ENCODE peak calls at places on chromosomes 16 and 17, in seven cellular contexts. O is ovary, A is AG10803, M is foreskin fibroblast, U is K562, G is right atrium auricular region, E is neural progenitor cell. Y is an unnamed sample.

GRCh38 chr17:13153036-13153435 is 135.2 kb upstream of the ELAC2 start:
- DNase-seq in M (no peak), O (no peak), E (no peak), U (no peak), A (peak), G (no peak), Y (no peak)

GRCh38 chr16:73056911-73057310 is 9.0 kb upstream of the ZFHX3 start:
- DNase-seq in U (no peak), G (no peak), E (no peak), O (no peak), M (no peak), A (no peak), Y (no peak)

GRCh38 chr17:77300016-77300686 is 159.4 kb downstream of the SEC14L1 start:
- DNase-seq in M (no peak), O (no peak), U (no peak), A (no peak), E (no peak), G (no peak), Y (no peak)

GRCh38 chr16:28098171-28098958 is 34.9 kb upstream of the GSG1L start:
- DNase-seq in A (no peak), U (no peak), E (no peak), O (peak), G (no peak), M (no peak), Y (no peak)

GRCh38 chr16:3998793-3999478 is 117.3 kb downstream of the ADCY9 start:
- DNase-seq in E (no peak), G (peak), U (no peak), M (peak), A (peak), O (peak), Y (peak)

GRCh38 chr16:4529085-4530060 is 9.2 kb downstream of the CDIP1 start:
- DNase-seq in G (no peak), E (peak), M (no peak), O (no peak), A (no peak), U (no peak), Y (no peak)

GRCh38 chr17:60545465-60546191 is 19.6 kb upstream of the APPBP2 start:
- DNase-seq in E (no peak), A (no peak), G (no peak), O (no peak), U (no peak), M (no peak), Y (no peak)

GRCh38 chr17:19336938-19337711 is 25.4 kb downstream of the B9D1 start:
- DNase-seq in O (peak), A (no peak), M (no peak), G (peak), E (peak), U (no peak), Y (no peak)

GRCh38 chr17:79479876-79480275 is 131.0 kb downstream of the RBFOX3 start:
- DNase-seq in M (no peak), O (no peak), U (no peak), G (no peak), E (no peak), A (no peak), Y (no peak)

GRCh38 chr16:29825145-29826044 is 5.1 kb downstream of the MVP start:
- DNase-seq in G (peak), U (peak), O (peak), M (peak), E (peak), A (peak), Y (peak)

GRCh38 chr16:66940236-66940635 is 4.9 kb downstream of the CES2 start:
- DNase-seq in O (no peak), A (no peak), U (no peak), E (no peak), G (no peak), M (no peak), Y (peak)

GRCh38 chr16:70438983-70439862 is at the start of gene ST3GAL2:
- DNase-seq in O (peak), G (peak), A (peak), U (peak), M (peak), E (peak), Y (peak)

GRCh38 chr16:4900036-4900435 is 36.9 kb downstream of the PPL start:
- DNase-seq in M (no peak), O (no peak), A (peak), E (no peak), U (no peak), G (no peak), Y (no peak)

GRCh38 chr16:22008215-22009142 is 568 bp downstream of the MOSMO start:
- DNase-seq in A (no peak), G (no peak), M (no peak), U (no peak), O (peak), E (peak), Y (peak)

GRCh38 chr17:73262676-73263642 is 1.3 kb upstream of the CPSF4L start:
- DNase-seq in A (peak), E (no peak), M (no peak), G (no peak), O (peak), U (no peak), Y (peak)

GRCh38 chr16:83810906-83811305 is 3.1 kb downstream of the HSBP1 start:
- DNase-seq in A (peak), E (no peak), U (no peak), G (no peak), M (no peak), O (no peak), Y (no peak)

GRCh38 chr16:83409347-83409746 is 398.4 kb upstream of the HSBP1 start:
- DNase-seq in E (no peak), M (no peak), G (no peak), U (no peak), A (no peak), O (no peak), Y (no peak)

GRCh38 chr17:45160505-45161287 is 979 bp upstream of the HEXIM2 start:
- DNase-seq in U (peak), M (peak), O (peak), G (no peak), E (peak), A (peak), Y (peak)

GRCh38 chr16:1613240-1613639 is 1.1 kb downstream of the CRAMP1 start:
- DNase-seq in E (peak), A (no peak), G (no peak), O (no peak), M (no peak), U (no peak), Y (no peak)

GRCh38 chr16:69830534-69831211 is 68.5 kb downstream of the WWP2 start:
- DNase-seq in E (no peak), A (no peak), U (no peak), O (no peak), G (no peak), M (no peak), Y (no peak)

GRCh38 chr17:2063306-2064146 is 8.6 kb downstream of the HIC1 start:
- DNase-seq in E (no peak), G (no peak), M (no peak), O (no peak), A (peak), U (no peak), Y (peak)

GRCh38 chr16:57533618-57534336 is 2.6 kb downstream of the CCDC102A start:
- DNase-seq in U (no peak), G (no peak), A (no peak), M (no peak), E (no peak), O (peak), Y (no peak)

GRCh38 chr16:67184453-67185002 is 765 bp upstream of the MATCAP1 start:
- DNase-seq in O (no peak), G (no peak), E (peak), M (no peak), A (no peak), U (no peak), Y (no peak)

GRCh38 chr17:63999680-64000531 is 1.8 kb downstream of the PRR29 start:
- DNase-seq in E (peak), U (no peak), M (no peak), O (no peak), A (no peak), G (no peak), Y (no peak)

GRCh38 chr17:52505601-52506000 is 347.1 kb upstream of the CA10 start:
- DNase-seq in M (no peak), O (no peak), U (no peak), G (no peak), A (no peak), E (no peak), Y (no peak)

GRCh38 chr17:20073056-20073979 is 64.2 kb downstream of the SPECC1 start:
- DNase-seq in M (no peak), O (peak), E (no peak), A (peak), G (peak), U (no peak), Y (peak)

GRCh38 chr17:62778990-62779681 is 29.0 kb downstream of the MARCHF10 start:
- DNase-seq in M (peak), O (peak), E (no peak), A (peak), U (peak), G (no peak), Y (no peak)

GRCh38 chr17:39643271-39643670 is 6.3 kb downstream of the STARD3 start:
- DNase-seq in G (no peak), A (peak), M (no peak), E (no peak), O (no peak), U (no peak), Y (no peak)

GRCh38 chr17:27585792-27586191 is 45.2 kb upstream of the LGALS9 start:
- DNase-seq in G (no peak), U (no peak), M (no peak), O (no peak), A (no peak), E (no peak), Y (no peak)

GRCh38 chr17:58083491-58084316 is 485 bp downstream of the DYNLL2 start:
- DNase-seq in M (peak), U (peak), A (peak), E (peak), O (peak), G (no peak), Y (peak)

GRCh38 chr16:11759163-11759834 is 16.6 kb upstream of the TXNDC11 start:
- DNase-seq in M (no peak), A (no peak), G (no peak), U (no peak), O (no peak), E (no peak), Y (no peak)

GRCh38 chr17:4796550-4796915 is 569 bp downstream of the PSMB6 start:
- DNase-seq in A (peak), E (peak), M (no peak), U (peak), G (no peak), O (no peak), Y (peak)

GRCh38 chr17:64231567-64232141 is 31.4 kb downstream of the TEX2 start:
- DNase-seq in G (no peak), M (no peak), E (no peak), U (no peak), O (no peak), A (no peak), Y (no peak)

GRCh38 chr16:72664122-72664479 is 383.8 kb downstream of the ZFHX3 start:
- DNase-seq in U (no peak), A (no peak), G (no peak), E (no peak), M (peak), O (no peak), Y (no peak)

GRCh38 chr16:886084-886543 is 84.7 kb downstream of the LMF1 start:
- DNase-seq in M (no peak), O (no peak), A (no peak), G (no peak), U (no peak), E (peak), Y (no peak)

GRCh38 chr17:74274703-74275340 is 788 bp downstream of the DNAI2 start:
- DNase-seq in M (no peak), O (no peak), A (no peak), U (no peak), E (no peak), G (no peak), Y (no peak)

GRCh38 chr16:66382171-66382965 is 15.9 kb downstream of the CDH5 start:
- DNase-seq in E (no peak), G (no peak), U (no peak), O (no peak), A (peak), M (no peak), Y (no peak)

GRCh38 chr16:16096161-16096857 is 127.0 kb downstream of the ABCC6 start:
- DNase-seq in E (peak), U (no peak), A (peak), G (no peak), O (peak), M (peak), Y (peak)
- TF ChIP-seq CTCF in E (peak), U (peak), A (peak), G (no peak), O (peak), M (peak), Y (no peak)

GRCh38 chr16:24535827-24536226 is 3.5 kb upstream of the RBBP6 start:
- DNase-seq in O (no peak), U (no peak), G (no peak), E (no peak), M (no peak), A (no peak), Y (no peak)
- TF ChIP-seq CTCF in O (no peak), U (peak), G (no peak), E (no peak), M (no peak), A (no peak), Y (no peak)

GRCh38 chr17:34443832-34444469 is 80.9 kb upstream of the CCL1 start:
- DNase-seq in E (peak), M (no peak), A (no peak), G (no peak), U (peak), O (peak), Y (no peak)
- TF ChIP-seq CTCF in E (peak), M (no peak), A (peak), G (no peak), U (peak), O (no peak), Y (no peak)

GRCh38 chr16:85394511-85395206 is 218.5 kb upstream of the GSE1 start:
- DNase-seq in G (no peak), O (peak), A (no peak), E (no peak), M (no peak), U (no peak), Y (no peak)
- TF ChIP-seq CTCF in G (no peak), O (no peak), A (no peak), E (no peak), M (no peak), U (no peak), Y (no peak)

GRCh38 chr17:36008998-36009665 is 7.8 kb upstream of the CCL15 start:
- DNase-seq in M (no peak), O (no peak), U (peak), G (no peak), A (no peak), E (no peak), Y (no peak)
- TF ChIP-seq CTCF in M (peak), O (no peak), U (peak), G (no peak), A (peak), E (peak), Y (peak)